ENCODE peak calls at places on chromosome 1, in nine cellular contexts. One of them, this sample, is unnamed.
A peak's percentile ranks its signal among the peaks of the same experiment; 100 is the strongest.

GRCh38 chr1:224559971-224560728 is 56.0 kb upstream of the CNIH3 start:
- DNase-seq in lower leg skin: no peak
- DNase-seq in SK-N-SH: no peak
- DNase-seq in CD8-positive, alpha-beta T cell: no peak
- DNase-seq in BE2C: no peak
- DNase-seq in foreskin fibroblast: peak; percentile 68
- DNase-seq in PC-3: peak; percentile 89
- DNase-seq in mammary epithelial cell: peak; percentile 68
- DNase-seq in NB4: no peak
- DNase-seq in this sample: no peak

GRCh38 chr1:230867903-230868735 is at the start of gene C1orf198:
- DNase-seq in SK-N-SH: peak; percentile 98
- DNase-seq in CD8-positive, alpha-beta T cell: peak; percentile 72
- DNase-seq in mammary epithelial cell: peak; percentile 49
- DNase-seq in NB4: peak; percentile 61
- DNase-seq in foreskin fibroblast: no peak
- DNase-seq in PC-3: peak; percentile 48
- DNase-seq in lower leg skin: peak; percentile 94
- DNase-seq in BE2C: peak; percentile 86
- DNase-seq in this sample: no peak

GRCh38 chr1:117842408-117843170 is 86.8 kb downstream of the GDAP2 start:
- DNase-seq in lower leg skin: no peak
- DNase-seq in BE2C: peak; percentile 22
- DNase-seq in foreskin fibroblast: no peak
- DNase-seq in CD8-positive, alpha-beta T cell: no peak
- DNase-seq in SK-N-SH: no peak
- DNase-seq in PC-3: peak; percentile 84
- DNase-seq in mammary epithelial cell: no peak
- DNase-seq in NB4: no peak
- DNase-seq in this sample: no peak

GRCh38 chr1:51218570-51218969 is 17.5 kb upstream of the RNF11 start:
- DNase-seq in NB4: no peak
- DNase-seq in SK-N-SH: no peak
- DNase-seq in foreskin fibroblast: no peak
- DNase-seq in CD8-positive, alpha-beta T cell: no peak
- DNase-seq in lower leg skin: no peak
- DNase-seq in mammary epithelial cell: no peak
- DNase-seq in PC-3: no peak
- DNase-seq in BE2C: no peak
- DNase-seq in this sample: no peak

GRCh38 chr1:204565617-204566582 is 49.7 kb downstream of the MDM4 start:
- DNase-seq in PC-3: peak; percentile 96
- DNase-seq in foreskin fibroblast: peak; percentile 57
- DNase-seq in NB4: peak; percentile 75
- DNase-seq in mammary epithelial cell: peak; percentile 71
- DNase-seq in BE2C: peak; percentile 64
- DNase-seq in lower leg skin: no peak
- DNase-seq in CD8-positive, alpha-beta T cell: peak; percentile 52
- DNase-seq in SK-N-SH: peak; percentile 89
- DNase-seq in this sample: peak; percentile 54

GRCh38 chr1:160834945-160835565 is 27.6 kb downstream of the CD244 start:
- DNase-seq in SK-N-SH: peak; percentile 23
- DNase-seq in lower leg skin: no peak
- DNase-seq in mammary epithelial cell: peak; percentile 20
- DNase-seq in NB4: peak; percentile 74
- DNase-seq in BE2C: peak; percentile 30
- DNase-seq in CD8-positive, alpha-beta T cell: peak; percentile 25
- DNase-seq in foreskin fibroblast: peak; percentile 7
- DNase-seq in PC-3: peak; percentile 77
- DNase-seq in this sample: no peak

GRCh38 chr1:117661027-117661426 is 55.2 kb downstream of the TENT5C start:
- DNase-seq in BE2C: no peak
- DNase-seq in SK-N-SH: no peak
- DNase-seq in CD8-positive, alpha-beta T cell: no peak
- DNase-seq in lower leg skin: no peak
- DNase-seq in mammary epithelial cell: no peak
- DNase-seq in foreskin fibroblast: no peak
- DNase-seq in PC-3: no peak
- DNase-seq in NB4: no peak
- DNase-seq in this sample: no peak

GRCh38 chr1:15355968-15356621 is 53.6 kb upstream of the EFHD2 start:
- DNase-seq in SK-N-SH: no peak
- DNase-seq in foreskin fibroblast: peak; percentile 73
- DNase-seq in NB4: no peak
- DNase-seq in CD8-positive, alpha-beta T cell: no peak
- DNase-seq in BE2C: no peak
- DNase-seq in PC-3: peak; percentile 86
- DNase-seq in mammary epithelial cell: no peak
- DNase-seq in lower leg skin: no peak
- DNase-seq in this sample: no peak

GRCh38 chr1:30232288-30232899 is 491.0 kb downstream of the MATN1 start:
- DNase-seq in lower leg skin: no peak
- DNase-seq in foreskin fibroblast: no peak
- DNase-seq in SK-N-SH: no peak
- DNase-seq in PC-3: peak; percentile 43
- DNase-seq in NB4: peak; percentile 11
- DNase-seq in mammary epithelial cell: peak; percentile 5
- DNase-seq in BE2C: no peak
- DNase-seq in CD8-positive, alpha-beta T cell: no peak
- DNase-seq in this sample: no peak

DNA sequence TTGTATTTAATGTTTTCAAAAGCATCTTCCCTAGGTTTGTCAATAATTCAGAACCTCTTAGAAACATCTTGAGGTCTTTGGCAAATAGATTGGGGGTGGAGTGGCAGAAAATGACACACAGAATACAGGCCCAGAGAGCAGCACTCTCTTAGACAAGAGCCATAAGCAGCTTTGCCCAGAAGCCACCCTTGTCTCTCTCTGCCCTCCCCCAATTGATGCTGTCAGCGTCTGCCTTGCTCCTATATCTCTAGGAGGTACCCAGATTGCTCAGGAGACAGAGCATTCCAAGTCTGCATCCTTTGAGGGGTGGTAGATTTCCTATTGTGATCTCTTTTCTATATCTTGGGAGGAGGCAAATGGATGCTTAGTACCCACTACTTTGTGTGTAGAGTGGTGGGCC is 1.7 kb downstream of the RGL1 start:
- DNase-seq in BE2C: no peak
- DNase-seq in NB4: no peak
- DNase-seq in foreskin fibroblast: no peak
- DNase-seq in PC-3: no peak
- DNase-seq in CD8-positive, alpha-beta T cell: no peak
- DNase-seq in mammary epithelial cell: no peak
- DNase-seq in SK-N-SH: no peak
- DNase-seq in lower leg skin: no peak
- DNase-seq in this sample: no peak
- H3K4me3 ChIP-seq in BE2C: no peak overlapping the region
- H3K4me3 ChIP-seq in NB4: no peak overlapping the region
- H3K4me3 ChIP-seq in foreskin fibroblast: peak overlapping the region; percentile 90
- H3K4me3 ChIP-seq in PC-3: no peak overlapping the region
- H3K4me3 ChIP-seq in CD8-positive, alpha-beta T cell: no peak overlapping the region
- H3K4me3 ChIP-seq in mammary epithelial cell: no peak overlapping the region
- H3K4me3 ChIP-seq in SK-N-SH: peak overlapping the region; percentile 79
- H3K4me3 ChIP-seq in lower leg skin: no peak overlapping the region
- H3K4me3 ChIP-seq in this sample: no peak overlapping the region

GRCh38 chr1:182484531-182485257 is 34.7 kb downstream of the RGSL1 start:
- DNase-seq in CD8-positive, alpha-beta T cell: no peak
- DNase-seq in mammary epithelial cell: peak; percentile 2
- DNase-seq in lower leg skin: no peak
- DNase-seq in foreskin fibroblast: no peak
- DNase-seq in NB4: peak; percentile 98
- DNase-seq in SK-N-SH: peak; percentile 7
- DNase-seq in PC-3: peak; percentile 10
- DNase-seq in BE2C: peak; percentile 28
- DNase-seq in this sample: no peak
- TF ChIP-seq CTCF in CD8-positive, alpha-beta T cell: no peak
- TF ChIP-seq CTCF in mammary epithelial cell: peak; percentile 52
- TF ChIP-seq CTCF in lower leg skin: no peak
- TF ChIP-seq CTCF in foreskin fibroblast: no peak
- TF ChIP-seq CTCF in NB4: peak; percentile 75
- TF ChIP-seq CTCF in SK-N-SH: no peak
- TF ChIP-seq CTCF in PC-3: peak; percentile 31
- TF ChIP-seq CTCF in BE2C: peak; percentile 52
- TF ChIP-seq CTCF in this sample: peak; percentile 16

GRCh38 chr1:9242338-9242969 is 7.9 kb downstream of the H6PD start:
- DNase-seq in mammary epithelial cell: no peak
- DNase-seq in lower leg skin: peak; percentile 95
- DNase-seq in BE2C: no peak
- DNase-seq in NB4: peak; percentile 64
- DNase-seq in foreskin fibroblast: no peak
- DNase-seq in SK-N-SH: no peak
- DNase-seq in CD8-positive, alpha-beta T cell: no peak
- DNase-seq in PC-3: no peak
- DNase-seq in this sample: no peak
- H3K4me3 ChIP-seq in mammary epithelial cell: no peak overlapping the region
- H3K4me3 ChIP-seq in lower leg skin: no peak overlapping the region
- H3K4me3 ChIP-seq in BE2C: no peak overlapping the region
- H3K4me3 ChIP-seq in NB4: no peak overlapping the region
- H3K4me3 ChIP-seq in foreskin fibroblast: no peak overlapping the region
- H3K4me3 ChIP-seq in SK-N-SH: no peak overlapping the region
- H3K4me3 ChIP-seq in CD8-positive, alpha-beta T cell: no peak overlapping the region
- H3K4me3 ChIP-seq in PC-3: no peak overlapping the region
- H3K4me3 ChIP-seq in this sample: no peak overlapping the region

GRCh38 chr1:155946633-155947219 is 5.3 kb downstream of the RXFP4 start:
- DNase-seq in mammary epithelial cell: no peak
- DNase-seq in BE2C: no peak
- DNase-seq in NB4: no peak
- DNase-seq in SK-N-SH: no peak
- DNase-seq in foreskin fibroblast: no peak
- DNase-seq in PC-3: no peak
- DNase-seq in lower leg skin: no peak
- DNase-seq in CD8-positive, alpha-beta T cell: no peak
- DNase-seq in this sample: no peak
- TF ChIP-seq CTCF in mammary epithelial cell: no peak
- TF ChIP-seq CTCF in BE2C: no peak
- TF ChIP-seq CTCF in NB4: no peak
- TF ChIP-seq CTCF in SK-N-SH: no peak
- TF ChIP-seq CTCF in foreskin fibroblast: no peak
- TF ChIP-seq CTCF in PC-3: no peak
- TF ChIP-seq CTCF in lower leg skin: no peak
- TF ChIP-seq CTCF in CD8-positive, alpha-beta T cell: no peak
- TF ChIP-seq CTCF in this sample: no peak

GRCh38 chr1:226827968-226828513 is 42.4 kb upstream of the PSEN2 start:
- DNase-seq in SK-N-SH: peak; percentile 88
- DNase-seq in lower leg skin: peak; percentile 99
- DNase-seq in CD8-positive, alpha-beta T cell: peak; percentile 97
- DNase-seq in PC-3: peak; percentile 99
- DNase-seq in mammary epithelial cell: peak; percentile 73
- DNase-seq in NB4: peak; percentile 94
- DNase-seq in foreskin fibroblast: peak; percentile 88
- DNase-seq in BE2C: peak; percentile 94
- DNase-seq in this sample: peak; percentile 77
- H3K4me3 ChIP-seq in SK-N-SH: no peak overlapping the region
- H3K4me3 ChIP-seq in lower leg skin: no peak overlapping the region
- H3K4me3 ChIP-seq in CD8-positive, alpha-beta T cell: peak overlapping the region; percentile 3
- H3K4me3 ChIP-seq in PC-3: no peak overlapping the region
- H3K4me3 ChIP-seq in mammary epithelial cell: no peak overlapping the region
- H3K4me3 ChIP-seq in NB4: no peak overlapping the region
- H3K4me3 ChIP-seq in foreskin fibroblast: no peak overlapping the region
- H3K4me3 ChIP-seq in BE2C: no peak overlapping the region
- H3K4me3 ChIP-seq in this sample: no peak overlapping the region

GRCh38 chr1:48102766-48103165 is 105.6 kb upstream of the TRABD2B start:
- DNase-seq in BE2C: no peak
- DNase-seq in mammary epithelial cell: no peak
- DNase-seq in PC-3: no peak
- DNase-seq in foreskin fibroblast: no peak
- DNase-seq in CD8-positive, alpha-beta T cell: no peak
- DNase-seq in SK-N-SH: no peak
- DNase-seq in lower leg skin: no peak
- DNase-seq in NB4: no peak
- DNase-seq in this sample: no peak

GRCh38 chr1:48107516-48107915 is 110.3 kb upstream of the TRABD2B start:
- DNase-seq in SK-N-SH: no peak
- DNase-seq in mammary epithelial cell: peak; percentile 53
- DNase-seq in NB4: no peak
- DNase-seq in PC-3: no peak
- DNase-seq in CD8-positive, alpha-beta T cell: no peak
- DNase-seq in BE2C: no peak
- DNase-seq in foreskin fibroblast: no peak
- DNase-seq in lower leg skin: no peak
- DNase-seq in this sample: no peak

GRCh38 chr1:48103495-48103894 is 106.3 kb upstream of the TRABD2B start:
- DNase-seq in PC-3: no peak
- DNase-seq in BE2C: no peak
- DNase-seq in lower leg skin: no peak
- DNase-seq in NB4: no peak
- DNase-seq in foreskin fibroblast: no peak
- DNase-seq in mammary epithelial cell: no peak
- DNase-seq in CD8-positive, alpha-beta T cell: no peak
- DNase-seq in SK-N-SH: no peak
- DNase-seq in this sample: no peak

GRCh38 chr1:48106049-48106448 is 108.9 kb upstream of the TRABD2B start:
- DNase-seq in mammary epithelial cell: no peak
- DNase-seq in PC-3: no peak
- DNase-seq in NB4: no peak
- DNase-seq in BE2C: no peak
- DNase-seq in SK-N-SH: no peak
- DNase-seq in foreskin fibroblast: no peak
- DNase-seq in CD8-positive, alpha-beta T cell: no peak
- DNase-seq in lower leg skin: no peak
- DNase-seq in this sample: no peak

GRCh38 chr1:48105167-48105566 is 108.0 kb upstream of the TRABD2B start:
- DNase-seq in SK-N-SH: no peak
- DNase-seq in lower leg skin: no peak
- DNase-seq in NB4: no peak
- DNase-seq in CD8-positive, alpha-beta T cell: no peak
- DNase-seq in BE2C: no peak
- DNase-seq in mammary epithelial cell: no peak
- DNase-seq in foreskin fibroblast: no peak
- DNase-seq in PC-3: no peak
- DNase-seq in this sample: no peak
- TF ChIP-seq CTCF in SK-N-SH: peak; percentile 47
- TF ChIP-seq CTCF in lower leg skin: no peak
- TF ChIP-seq CTCF in NB4: no peak
- TF ChIP-seq CTCF in CD8-positive, alpha-beta T cell: no peak
- TF ChIP-seq CTCF in BE2C: no peak
- TF ChIP-seq CTCF in mammary epithelial cell: peak; percentile 35
- TF ChIP-seq CTCF in foreskin fibroblast: no peak
- TF ChIP-seq CTCF in PC-3: peak; percentile 42
- TF ChIP-seq CTCF in this sample: no peak

DNA sequence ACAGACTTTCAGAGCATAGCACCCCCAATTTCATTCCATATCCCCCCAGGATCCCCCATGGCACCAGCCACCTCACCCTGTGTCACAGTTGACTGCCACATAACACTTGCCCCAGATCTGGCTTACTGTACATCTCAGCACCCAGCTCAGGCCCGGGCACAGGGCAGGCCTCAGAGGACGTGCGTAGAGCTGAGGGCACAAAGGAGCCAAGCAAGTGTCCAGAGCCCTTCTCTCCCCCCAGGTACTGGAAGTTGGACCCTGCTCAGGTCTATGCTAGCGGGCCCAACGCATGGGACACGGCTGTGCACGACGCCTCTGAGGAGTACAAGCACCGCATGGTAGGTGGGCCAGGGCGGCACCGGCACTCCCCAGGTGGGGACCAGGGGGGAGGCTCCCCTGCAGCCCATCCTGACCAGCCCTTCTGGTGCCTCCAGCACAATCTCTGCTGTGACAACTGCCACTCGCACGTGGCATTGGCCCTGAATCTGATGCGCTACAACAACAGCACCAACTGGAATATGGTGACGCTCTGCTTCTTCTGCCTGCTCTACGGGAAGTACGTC is 8.0 kb upstream of the SYTL1 start:
- DNase-seq in lower leg skin: no peak
- DNase-seq in BE2C: no peak
- DNase-seq in NB4: no peak
- DNase-seq in foreskin fibroblast: no peak
- DNase-seq in PC-3: no peak
- DNase-seq in mammary epithelial cell: no peak
- DNase-seq in CD8-positive, alpha-beta T cell: no peak
- DNase-seq in SK-N-SH: no peak
- DNase-seq in this sample: no peak
- H3K4me3 ChIP-seq in lower leg skin: no peak overlapping the region
- H3K4me3 ChIP-seq in BE2C: no peak overlapping the region
- H3K4me3 ChIP-seq in NB4: no peak overlapping the region
- H3K4me3 ChIP-seq in foreskin fibroblast: no peak overlapping the region
- H3K4me3 ChIP-seq in PC-3: no peak overlapping the region
- H3K4me3 ChIP-seq in mammary epithelial cell: no peak overlapping the region
- H3K4me3 ChIP-seq in CD8-positive, alpha-beta T cell: no peak overlapping the region
- H3K4me3 ChIP-seq in SK-N-SH: no peak overlapping the region
- H3K4me3 ChIP-seq in this sample: no peak overlapping the region